ENCODE peak calls at places on chromosomes 11 and 22, in four cellular contexts. T is foreskin fibroblast; R is stimulated activated CD8-positive, alpha-beta memory T cell treated with anti-CD3 and anti-CD28 coated beads, Interleukin-15, amount 100 ng/mL, for 1 hour; S is stimulated activated CD4-positive, alpha-beta T cell treated with anti-CD3 and anti-CD28 coated beads, Interleukin-4, amount 100 ng/mL, for 4 hours. N is an unnamed sample.

GRCh38 chr11:10565493-10565892 is 3.0 kb downstream of the LYVE1 start:
- DNase-seq in T (no peak), R (no peak), S (no peak), N (no peak)

GRCh38 chr11:132099692-132100091 is 729.3 kb downstream of the NTM start:
- DNase-seq in T (no peak), R (no peak), S (no peak), N (no peak)

GRCh38 chr22:19430890-19431541 is 517 bp downstream of the HIRA start:
- DNase-seq in T (peak), R (no peak), S (no peak), N (no peak)

GRCh38 chr22:20641198-20641892 is 132.6 kb upstream of the SERPIND1 start:
- DNase-seq in T (no peak), R (no peak), S (no peak), N (no peak)

GRCh38 chr22:26501996-26502395 is 10.3 kb downstream of the TFIP11 start:
- DNase-seq in T (no peak), R (no peak), S (no peak), N (no peak)

GRCh38 chr11:114247070-114247789 is 49.0 kb upstream of the NNMT start:
- DNase-seq in T (no peak), R (no peak), S (no peak), N (no peak)

GRCh38 chr11:77175869-77176539 is 48.0 kb downstream of the MYO7A start:
- DNase-seq in T (no peak), R (no peak), S (no peak), N (no peak)

GRCh38 chr22:30565341-30565740 is 9.1 kb downstream of the GAL3ST1 start:
- DNase-seq in T (no peak), R (no peak), S (no peak), N (no peak)

GRCh38 chr11:44861829-44862545 is 88.7 kb downstream of the TP53I11 start:
- DNase-seq in T (peak), R (peak), S (peak), N (no peak)

GRCh38 chr11:76140912-76141574 is 65.3 kb downstream of the WNT11 start:
- DNase-seq in T (no peak), R (no peak), S (no peak), N (no peak)

GRCh38 chr11:20003357-20003756 is 156.9 kb downstream of the DBX1 start:
- DNase-seq in T (no peak), R (no peak), S (no peak), N (no peak)

GRCh38 chr22:35131423-35132050 is 65.6 kb downstream of the ISX start:
- DNase-seq in T (no peak), R (no peak), S (no peak), N (no peak)

GRCh38 chr11:132588366-132588765 is 943.9 kb downstream of the OPCML start:
- DNase-seq in T (peak), R (no peak), S (no peak), N (no peak)

GRCh38 chr11:114290503-114291239 is 5.5 kb upstream of the NNMT start:
- DNase-seq in T (no peak), R (no peak), S (no peak), N (no peak)

GRCh38 chr11:130427581-130428211 is 713 bp downstream of the ADAMTS8 start:
- DNase-seq in T (no peak), R (no peak), S (no peak), N (peak)

GRCh38 chr22:28002863-28003565 is 84.0 kb upstream of the PITPNB start:
- DNase-seq in T (peak), R (no peak), S (no peak), N (no peak)

GRCh38 chr11:131999084-131999483 is 628.7 kb downstream of the NTM start:
- DNase-seq in T (no peak), R (no peak), S (no peak), N (peak)